ENCODE peak calls at places on chromosome 4, in six cellular contexts. Y, G, E, F, D and M are unnamed samples.

GRCh38 chr4:107018336-107018735 is 17.8 kb downstream of the DKK2 start:
- DNase-seq in Y (no peak), G (no peak), E (no peak), F (no peak), D (no peak), M (no peak)

GRCh38 chr4:101217353-101218031 is 129.8 kb downstream of the PPP3CA start:
- DNase-seq in Y (no peak), G (no peak), E (no peak), F (no peak), D (no peak), M (no peak)

GRCh38 chr4:88792268-88792781 is 94.7 kb upstream of the NAP1L5 start:
- DNase-seq in Y (no peak), G (peak), E (no peak), F (peak), D (peak), M (no peak)

GRCh38 chr4:154781126-154781982 is at the start of gene RBM46:
- DNase-seq in Y (no peak), G (no peak), E (no peak), F (no peak), D (no peak), M (no peak)

GRCh38 chr4:41196633-41197332 is 17.6 kb downstream of the APBB2 start:
- DNase-seq in Y (no peak), G (no peak), E (no peak), F (no peak), D (no peak), M (no peak)

GRCh38 chr4:154126276-154126675 is 337.4 kb upstream of the SFRP2 start:
- DNase-seq in Y (no peak), G (no peak), E (no peak), F (no peak), D (no peak), M (no peak)

GRCh38 chr4:186554890-186555827 is at the start of gene MTNR1A:
- DNase-seq in Y (no peak), G (peak), E (no peak), F (no peak), D (no peak), M (no peak)

GRCh38 chr4:8340721-8341680 is 71.4 kb downstream of the HTRA3 start:
- DNase-seq in Y (no peak), G (no peak), E (no peak), F (no peak), D (no peak), M (no peak)